ENCODE peak calls at places on chromosomes 1 and 21, in five cellular contexts. One of them, this sample, is unnamed. For H3K4me1, the result is how much of the 10 kb centered on the place peaks cover.

GRCh38 chr21:41651830-41652229 is 115.0 kb downstream of the RIPK4 start:
- DNase-seq in prostate gland: no peak
- DNase-seq in RWPE2: no peak
- DNase-seq in lung: no peak
- DNase-seq in gastrocnemius medialis: no peak
- DNase-seq in this sample: no peak

GRCh38 chr1:218573871-218574270 is 228.7 kb downstream of the TGFB2 start:
- DNase-seq in prostate gland: no peak
- DNase-seq in RWPE2: no peak
- DNase-seq in lung: no peak
- DNase-seq in gastrocnemius medialis: no peak
- DNase-seq in this sample: no peak

GRCh38 chr1:7521803-7522202 is 249.3 kb upstream of the VAMP3 start:
- DNase-seq in prostate gland: no peak
- DNase-seq in RWPE2: no peak
- DNase-seq in lung: no peak
- DNase-seq in gastrocnemius medialis: peak
- DNase-seq in this sample: no peak

GRCh38 chr1:165445388-165445787 is 462 bp upstream of the RXRG start:
- DNase-seq in prostate gland: no peak
- DNase-seq in RWPE2: no peak
- DNase-seq in lung: no peak
- DNase-seq in gastrocnemius medialis: no peak
- DNase-seq in this sample: no peak

GRCh38 chr21:45294509-45295291 is 7.0 kb upstream of the POFUT2 start:
- DNase-seq in prostate gland: no peak
- DNase-seq in RWPE2: no peak
- DNase-seq in lung: peak
- DNase-seq in gastrocnemius medialis: peak
- DNase-seq in this sample: peak

GRCh38 chr1:66271904-66272254 is 262.1 kb upstream of the SGIP1 start:
- DNase-seq in prostate gland: peak
- DNase-seq in RWPE2: no peak
- DNase-seq in lung: no peak
- DNase-seq in gastrocnemius medialis: peak
- DNase-seq in this sample: peak

GRCh38 chr1:33294071-33295010 is 26.6 kb downstream of the A3GALT2 start:
- DNase-seq in prostate gland: no peak
- DNase-seq in RWPE2: peak
- DNase-seq in lung: no peak
- DNase-seq in gastrocnemius medialis: peak
- DNase-seq in this sample: no peak

GRCh38 chr21:46122758-46123683 is 25.1 kb downstream of the COL6A2 start:
- DNase-seq in prostate gland: no peak
- DNase-seq in RWPE2: peak
- DNase-seq in lung: no peak
- DNase-seq in gastrocnemius medialis: peak
- DNase-seq in this sample: peak

GRCh38 chr1:19325958-19326747 is 14.0 kb downstream of the SLC66A1 start:
- DNase-seq in prostate gland: no peak
- DNase-seq in RWPE2: no peak
- DNase-seq in lung: no peak
- DNase-seq in gastrocnemius medialis: no peak
- DNase-seq in this sample: no peak

GRCh38 chr21:23861908-23862504 is 1745.3 kb downstream of the MRPL39 start:
- DNase-seq in prostate gland: no peak
- DNase-seq in RWPE2: no peak
- DNase-seq in lung: no peak
- DNase-seq in gastrocnemius medialis: no peak
- DNase-seq in this sample: no peak

GRCh38 chr1:96596226-96596625 is 125.4 kb upstream of the PTBP2 start:
- DNase-seq in prostate gland: no peak
- DNase-seq in RWPE2: no peak
- DNase-seq in lung: no peak
- DNase-seq in gastrocnemius medialis: peak
- DNase-seq in this sample: no peak

GRCh38 chr1:7580923-7581753 is 190.0 kb upstream of the VAMP3 start:
- DNase-seq in prostate gland: no peak
- DNase-seq in RWPE2: peak
- DNase-seq in lung: no peak
- DNase-seq in gastrocnemius medialis: no peak
- DNase-seq in this sample: peak

GRCh38 chr1:22808846-22809501 is 98.3 kb downstream of the EPHB2 start:
- DNase-seq in prostate gland: no peak
- DNase-seq in RWPE2: no peak
- DNase-seq in lung: peak
- DNase-seq in gastrocnemius medialis: no peak
- DNase-seq in this sample: peak

GRCh38 chr1:17768651-17769241 is 13.6 kb downstream of the ACTL8 start:
- DNase-seq in prostate gland: no peak
- DNase-seq in RWPE2: no peak
- DNase-seq in lung: peak
- DNase-seq in gastrocnemius medialis: no peak
- DNase-seq in this sample: peak

GRCh38 chr1:3186526-3186921 is 117.5 kb downstream of the PRDM16 start:
- DNase-seq in prostate gland: peak
- DNase-seq in RWPE2: no peak
- DNase-seq in lung: peak
- DNase-seq in gastrocnemius medialis: peak
- DNase-seq in this sample: peak

GRCh38 chr1:30990594-30990993 is 74.9 kb downstream of the PUM1 start:
- DNase-seq in prostate gland: no peak
- DNase-seq in RWPE2: no peak
- DNase-seq in lung: no peak
- DNase-seq in gastrocnemius medialis: no peak
- DNase-seq in this sample: no peak

GRCh38 chr1:184629261-184629660 is 125.4 kb downstream of the EDEM3 start:
- DNase-seq in prostate gland: no peak
- DNase-seq in RWPE2: no peak
- DNase-seq in lung: no peak
- DNase-seq in gastrocnemius medialis: no peak
- DNase-seq in this sample: no peak

GRCh38 chr1:17128361-17128760 is 9.1 kb upstream of the PADI2 start:
- DNase-seq in prostate gland: no peak
- DNase-seq in RWPE2: no peak
- DNase-seq in lung: no peak
- DNase-seq in gastrocnemius medialis: no peak
- DNase-seq in this sample: no peak

GRCh38 chr21:45939521-45940045 is 42.0 kb upstream of the COL6A1 start:
- DNase-seq in prostate gland: no peak
- DNase-seq in RWPE2: no peak
- DNase-seq in lung: no peak
- DNase-seq in gastrocnemius medialis: no peak
- DNase-seq in this sample: no peak

GRCh38 chr1:201481004-201481380 is 12.0 kb upstream of the PHLDA3 start:
- DNase-seq in prostate gland: no peak
- DNase-seq in RWPE2: no peak
- DNase-seq in lung: no peak
- DNase-seq in gastrocnemius medialis: no peak
- DNase-seq in this sample: no peak

GRCh38 chr1:67749844-67750689 is 65.1 kb downstream of the GADD45A start:
- DNase-seq in prostate gland: peak
- DNase-seq in RWPE2: peak
- DNase-seq in lung: no peak
- DNase-seq in gastrocnemius medialis: peak
- DNase-seq in this sample: peak

GRCh38 chr1:116878804-116879477 is 30.8 kb upstream of the PTGFRN start:
- DNase-seq in prostate gland: peak
- DNase-seq in RWPE2: peak
- DNase-seq in lung: no peak
- DNase-seq in gastrocnemius medialis: peak
- DNase-seq in this sample: no peak

DNA sequence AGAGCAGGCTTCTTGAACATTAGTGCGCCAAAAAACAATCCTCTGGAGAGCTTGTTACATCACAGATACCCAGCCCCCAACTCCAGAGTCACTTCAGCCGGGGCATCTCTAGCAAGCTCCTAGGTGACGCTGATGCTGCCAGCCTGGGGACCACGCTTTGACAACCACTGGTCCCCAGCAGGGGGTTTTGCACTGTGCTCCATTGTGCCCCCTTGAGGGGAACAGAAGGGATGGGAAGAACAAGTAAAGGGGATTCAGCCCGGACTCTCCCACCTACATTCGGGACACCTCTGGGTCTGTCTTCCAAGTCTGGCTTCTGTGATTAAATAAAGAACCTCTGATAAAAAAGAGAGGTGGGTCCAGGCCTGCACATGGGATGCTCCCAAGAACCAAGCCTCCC is 60.4 kb downstream of the ATP5PO start:
- DNase-seq in prostate gland: no peak
- DNase-seq in RWPE2: no peak
- DNase-seq in lung: no peak
- DNase-seq in gastrocnemius medialis: peak
- DNase-seq in this sample: no peak
- TF ChIP-seq CTCF in prostate gland: no peak
- TF ChIP-seq CTCF in RWPE2: no peak
- TF ChIP-seq CTCF in lung: no peak
- TF ChIP-seq CTCF in gastrocnemius medialis: no peak
- TF ChIP-seq CTCF in this sample: no peak

DNA sequence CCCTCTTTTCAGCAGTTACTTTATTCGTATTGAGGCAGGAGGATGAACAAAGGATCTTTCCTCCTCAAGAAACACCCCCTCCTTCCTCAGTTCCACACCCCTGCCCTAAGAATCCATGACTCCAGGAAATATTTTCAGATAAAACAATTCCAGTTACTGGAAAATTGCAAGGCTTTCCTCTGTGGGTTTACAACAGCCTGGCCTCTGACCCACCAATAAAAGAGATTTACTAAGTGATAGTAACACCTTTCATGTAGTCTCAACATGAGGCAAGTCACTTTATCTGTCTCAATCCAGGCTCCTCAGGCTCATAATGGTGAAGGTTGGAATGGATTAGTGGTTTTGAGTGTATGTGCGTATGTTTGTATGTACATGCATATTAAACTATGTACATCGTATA is 71.5 kb upstream of the PPP2R5A start:
- DNase-seq in prostate gland: no peak
- DNase-seq in RWPE2: no peak
- DNase-seq in lung: no peak
- DNase-seq in gastrocnemius medialis: no peak
- DNase-seq in this sample: no peak
- H3K27ac ChIP-seq in prostate gland: no peak
- H3K27ac ChIP-seq in RWPE2: no peak
- H3K27ac ChIP-seq in lung: no peak
- H3K27ac ChIP-seq in gastrocnemius medialis: no peak
- H3K27ac ChIP-seq in this sample: no peak

DNA sequence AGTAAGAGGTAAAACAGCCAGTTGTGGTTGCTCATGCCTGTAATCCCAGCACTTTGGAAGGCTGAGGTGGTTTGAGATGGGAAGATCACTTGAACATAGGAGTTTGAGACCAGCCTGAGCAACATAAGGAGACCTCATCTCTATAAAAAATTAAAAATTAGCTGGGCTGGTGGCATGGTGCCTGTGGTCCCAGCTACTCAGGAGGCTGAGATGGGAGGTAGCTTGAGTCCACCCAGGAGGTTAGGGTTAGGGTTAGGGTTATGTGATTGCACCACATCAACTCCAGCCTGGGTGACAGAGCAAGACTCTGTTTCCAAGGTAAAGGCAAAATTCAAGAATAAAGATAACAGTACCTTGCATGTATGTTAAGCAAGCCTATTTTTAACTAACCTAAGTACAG is 3.5 kb downstream of the SAMSN1 start:
- DNase-seq in prostate gland: no peak
- DNase-seq in RWPE2: no peak
- DNase-seq in lung: no peak
- DNase-seq in gastrocnemius medialis: no peak
- DNase-seq in this sample: no peak
- H3K4me1 ChIP-seq in prostate gland: under half
- H3K4me1 ChIP-seq in RWPE2: under half
- H3K4me1 ChIP-seq in lung: under half
- H3K4me1 ChIP-seq in gastrocnemius medialis: under half
- H3K4me1 ChIP-seq in this sample: under half

GRCh38 chr1:94927405-94928175 is 680 bp upstream of the CNN3 start:
- DNase-seq in prostate gland: peak
- DNase-seq in RWPE2: peak
- DNase-seq in lung: peak
- DNase-seq in gastrocnemius medialis: no peak
- DNase-seq in this sample: peak

GRCh38 chr1:94924967-94925366 is 1.9 kb downstream of the CNN3 start:
- DNase-seq in prostate gland: no peak
- DNase-seq in RWPE2: no peak
- DNase-seq in lung: no peak
- DNase-seq in gastrocnemius medialis: no peak
- DNase-seq in this sample: no peak

GRCh38 chr1:94926365-94926914 is 470 bp downstream of the CNN3 start:
- DNase-seq in prostate gland: peak
- DNase-seq in RWPE2: peak
- DNase-seq in lung: peak
- DNase-seq in gastrocnemius medialis: no peak
- DNase-seq in this sample: peak

GRCh38 chr1:94926915-94927404 is at the start of gene CNN3:
- DNase-seq in prostate gland: peak
- DNase-seq in RWPE2: peak
- DNase-seq in lung: peak
- DNase-seq in gastrocnemius medialis: peak
- DNase-seq in this sample: peak

DNA sequence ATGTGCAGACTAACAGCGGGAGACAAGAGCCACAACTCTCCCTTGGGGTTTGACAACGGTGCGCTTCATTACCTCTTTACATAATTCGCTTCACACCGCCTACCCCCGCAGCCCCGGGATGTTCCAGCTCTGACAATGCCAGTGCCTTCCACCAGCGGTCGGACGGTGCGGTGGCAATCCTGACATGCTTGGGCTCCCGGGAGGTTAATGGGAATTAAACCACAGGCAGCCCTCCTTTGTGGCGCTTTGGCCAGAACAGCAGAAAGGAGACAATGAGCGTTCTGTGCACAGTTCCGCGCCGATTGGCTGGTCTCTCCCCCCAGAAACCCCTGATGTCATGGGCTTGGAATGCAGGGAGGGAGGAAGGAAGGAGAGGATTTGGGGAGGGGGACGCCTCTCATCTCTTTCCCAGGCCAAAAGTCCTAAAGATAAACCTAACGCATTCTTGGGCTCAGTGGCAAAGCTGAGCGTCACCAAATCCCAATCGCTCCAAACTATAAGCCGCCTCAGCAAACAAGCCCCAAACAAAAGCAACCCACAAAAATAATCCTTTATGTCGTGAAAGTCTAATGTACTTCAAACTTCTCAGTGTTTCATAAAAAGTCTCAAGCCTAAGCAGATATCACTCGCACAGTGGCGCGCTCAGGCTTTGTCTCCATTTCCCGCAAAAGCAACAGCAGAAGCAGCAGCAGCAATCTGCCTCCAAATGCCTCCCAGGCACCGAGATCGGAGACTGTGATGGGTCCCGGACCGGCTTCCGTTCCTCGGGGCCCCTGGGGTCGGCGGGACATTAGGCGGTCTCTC is 1.1 kb downstream of the CNN3 start:
- DNase-seq in prostate gland: peak
- DNase-seq in RWPE2: peak
- DNase-seq in lung: peak
- DNase-seq in gastrocnemius medialis: peak
- DNase-seq in this sample: peak
- TF ChIP-seq CTCF in prostate gland: peak
- TF ChIP-seq CTCF in RWPE2: no peak
- TF ChIP-seq CTCF in lung: no peak
- TF ChIP-seq CTCF in gastrocnemius medialis: no peak
- TF ChIP-seq CTCF in this sample: peak